ENCODE peak calls at places on chromosomes 11 and 22, in eight cellular contexts. Z, J, I, D, K, W, F and O are unnamed samples.

GRCh38 chr11:97118756-97119155 is 728.9 kb downstream of the JRKL start:
- DNase-seq in Z (no peak), J (no peak), I (no peak), D (no peak), K (no peak), W (no peak), F (no peak), O (no peak)

GRCh38 chr22:34113381-34113780 is 193.1 kb upstream of the LARGE1 start:
- DNase-seq in Z (no peak), J (no peak), I (no peak), D (no peak), K (no peak), W (no peak), F (no peak), O (no peak)

GRCh38 chr11:88507771-88508557 is 170.4 kb upstream of the CTSC start:
- DNase-seq in Z (no peak), J (no peak), I (no peak), D (no peak), K (no peak), W (no peak), F (no peak), O (no peak)

GRCh38 chr11:102523887-102524286 is 6.7 kb downstream of the MMP7 start:
- DNase-seq in Z (no peak), J (no peak), I (no peak), D (no peak), K (no peak), W (no peak), F (no peak), O (no peak)

GRCh38 chr11:119974051-119974450 is 163.9 kb downstream of the TRIM29 start:
- DNase-seq in Z (no peak), J (no peak), I (no peak), D (no peak), K (no peak), W (no peak), F (no peak), O (no peak)

GRCh38 chr11:27281276-27281675 is 81.7 kb downstream of the CCDC34 start:
- DNase-seq in Z (no peak), J (no peak), I (no peak), D (no peak), K (no peak), W (no peak), F (no peak), O (no peak)

GRCh38 chr11:12110201-12110713 is at the start of gene MICAL2:
- DNase-seq in Z (peak; percentile 85), J (peak; percentile 68), I (peak; percentile 67), D (peak; percentile 90), K (peak; percentile 70), W (peak; percentile 89), F (peak; percentile 93), O (peak; percentile 95)

GRCh38 chr22:49305215-49305965 is 522.3 kb downstream of the BRD1 start:
- DNase-seq in Z (no peak), J (peak; percentile 97), I (peak; percentile 46), D (peak; percentile 55), K (peak; percentile 57), W (no peak), F (peak; percentile 65), O (peak; percentile 74)

GRCh38 chr11:35011389-35011788 is 95.0 kb downstream of the PDHX start:
- DNase-seq in Z (peak; percentile 83), J (no peak), I (no peak), D (no peak), K (no peak), W (no peak), F (no peak), O (no peak)

GRCh38 chr22:31244044-31244942 is 32.2 kb downstream of the LIMK2 start:
- DNase-seq in Z (peak; percentile 80), J (no peak), I (no peak), D (no peak), K (no peak), W (no peak), F (no peak), O (no peak)

GRCh38 chr11:76694664-76695063 is 24.1 kb upstream of the LRRC32 start:
- DNase-seq in Z (peak; percentile 90), J (no peak), I (no peak), D (no peak), K (no peak), W (no peak), F (no peak), O (no peak)

GRCh38 chr11:3227568-3228444 is 4.4 kb downstream of the MRGPRE start:
- DNase-seq in Z (no peak), J (no peak), I (peak; percentile 95), D (no peak), K (no peak), W (no peak), F (peak; percentile 40), O (peak; percentile 8)

GRCh38 chr11:131682373-131683015 is 312.1 kb downstream of the NTM start:
- DNase-seq in Z (no peak), J (no peak), I (no peak), D (no peak), K (no peak), W (no peak), F (no peak), O (no peak)

GRCh38 chr22:22422629-22423112 is 85.9 kb downstream of the ZNF280B start:
- DNase-seq in Z (peak; percentile 48), J (peak; percentile 78), I (peak; percentile 61), D (no peak), K (peak; percentile 55), W (peak; percentile 91), F (peak; percentile 70), O (peak; percentile 85)

DNA sequence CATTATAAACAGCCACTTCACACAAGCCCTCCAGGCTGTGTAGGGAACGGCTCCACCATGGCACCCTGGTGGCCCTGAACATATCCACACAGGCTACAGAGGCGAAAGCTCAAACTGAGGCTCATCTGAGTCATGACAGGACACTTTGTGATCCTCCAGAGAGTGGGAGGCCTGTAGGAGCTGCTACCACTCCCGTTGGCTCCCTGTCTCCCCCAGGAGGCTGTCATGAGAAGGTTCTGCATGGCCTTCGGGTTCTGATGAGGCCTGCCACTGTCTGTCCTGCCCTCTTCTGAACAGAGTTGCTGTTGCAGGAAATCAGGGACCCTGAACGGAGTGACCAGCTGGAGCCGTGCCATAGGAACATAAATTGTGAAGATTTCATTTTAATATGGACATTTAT is 23.8 kb upstream of the ALDH3B2 start:
- DNase-seq in Z (no peak), J (no peak), I (no peak), D (no peak), K (no peak), W (peak; percentile 60), F (no peak), O (peak; percentile 41)
- TF ChIP-seq CTCF in Z (no peak), J (no peak), I (no peak), D (no peak), K (no peak), W (peak; percentile 52), F (no peak), O (peak; percentile 21)

DNA sequence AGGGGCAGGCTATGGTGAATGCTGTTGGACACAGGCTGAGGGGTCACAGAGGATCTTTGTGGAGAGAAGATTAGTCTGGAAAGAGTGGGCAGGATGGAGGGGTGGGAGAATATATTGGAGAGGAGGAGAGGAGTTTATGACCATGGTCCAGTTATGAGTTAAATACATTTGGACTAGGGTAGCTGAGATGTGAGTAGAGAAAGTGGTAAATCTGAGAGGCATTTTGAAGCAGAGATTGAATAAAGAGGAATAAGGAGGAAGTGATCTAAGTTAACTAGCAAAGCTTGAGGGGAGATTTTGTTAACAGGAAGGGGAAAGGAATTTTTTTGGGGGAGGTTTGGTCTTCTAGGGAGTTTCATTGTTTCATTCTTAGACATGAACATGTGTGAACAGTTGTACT is 43.2 kb upstream of the EED start:
- DNase-seq in Z (no peak), J (no peak), I (no peak), D (no peak), K (no peak), W (peak; percentile 19), F (no peak), O (no peak)
- TF ChIP-seq CTCF in Z (no peak), J (no peak), I (no peak), D (no peak), K (no peak), W (no peak), F (no peak), O (no peak)

DNA sequence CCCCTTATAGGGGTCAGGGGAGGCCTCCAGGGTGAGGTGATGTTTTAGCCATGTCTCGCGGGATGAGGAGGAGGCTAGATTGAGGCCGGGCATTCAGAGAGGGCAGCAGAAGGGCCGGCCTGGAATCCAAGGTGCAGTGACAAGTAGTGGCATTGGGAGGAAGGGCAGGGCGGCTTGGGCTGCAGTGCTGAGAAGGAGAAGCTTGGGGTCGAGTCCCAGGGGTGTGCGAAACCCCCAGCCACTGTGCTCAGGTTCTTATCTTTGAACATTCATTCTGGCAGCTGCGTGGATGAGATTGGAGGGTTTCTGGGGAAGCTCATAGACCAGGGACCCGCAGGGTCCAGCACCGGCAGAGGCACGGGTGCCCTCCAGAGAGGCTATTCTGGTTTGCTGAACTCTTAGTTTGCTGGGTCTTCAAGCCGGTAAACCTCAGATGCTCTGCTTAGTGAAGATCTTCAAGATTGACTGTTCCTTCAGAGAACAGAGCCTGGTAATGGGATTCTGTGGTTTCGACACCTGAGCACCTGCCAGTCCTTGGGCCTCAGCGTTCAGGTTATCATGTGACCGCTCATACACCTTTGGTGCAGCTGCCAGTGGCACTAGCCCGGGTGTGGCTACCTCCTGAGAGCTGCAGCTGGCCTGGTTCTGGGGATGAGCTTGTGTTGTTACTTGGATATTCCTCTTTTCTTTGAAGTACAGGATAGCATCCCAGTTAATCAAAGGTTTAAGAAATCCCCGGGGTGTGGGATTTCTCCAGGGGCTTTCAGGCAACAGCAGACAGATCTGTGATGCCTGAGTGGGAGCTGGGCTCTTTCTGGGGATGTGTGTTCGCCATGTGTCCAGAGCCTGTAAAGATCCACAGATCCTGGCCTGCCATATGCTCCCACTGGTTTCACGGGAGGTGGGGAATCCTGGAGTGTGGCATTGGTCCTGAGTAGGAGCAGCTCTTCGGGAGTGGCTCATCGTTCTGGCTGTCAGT is 152.8 kb downstream of the TBC1D22A start:
- DNase-seq in Z (no peak), J (no peak), I (no peak), D (no peak), K (no peak), W (no peak), F (no peak), O (no peak)
- TF ChIP-seq CTCF in Z (no peak), J (no peak), I (no peak), D (no peak), K (no peak), W (no peak), F (no peak), O (no peak)

GRCh38 chr11:79421820-79422219 is 19.0 kb downstream of the TENM4 start:
- DNase-seq in Z (no peak), J (no peak), I (no peak), D (no peak), K (no peak), W (no peak), F (no peak), O (no peak)
- TF ChIP-seq CTCF in Z (no peak), J (no peak), I (no peak), D (no peak), K (no peak), W (no peak), F (no peak), O (no peak)